ENCODE peak calls at places on chromosomes 11 and 22, in six cellular contexts. One of them, this sample, is unnamed.
A peak's percentile ranks its signal among the peaks of the same experiment; 100 is the strongest.

GRCh38 chr11:73981051-73981805 is 1.4 kb downstream of the UCP2 start:
- DNase-seq in stimulated activated CD4-positive, alpha-beta T cell treated with anti-CD3 and anti-CD28 coated beads, Interleukin-1b, Interleukin-23, amount 100 ng/mL, for 24 hours: no peak
- DNase-seq in tibial nerve: no peak
- DNase-seq in GF-D8: no peak
- DNase-seq in sigmoid colon: peak; percentile 39
- DNase-seq in fibroblast of the aortic adventitia: no peak
- DNase-seq in this sample: no peak

GRCh38 chr11:67289651-67290479 is 762 bp downstream of the ANKRD13D start:
- DNase-seq in stimulated activated CD4-positive, alpha-beta T cell treated with anti-CD3 and anti-CD28 coated beads, Interleukin-1b, Interleukin-23, amount 100 ng/mL, for 24 hours: no peak
- DNase-seq in tibial nerve: no peak
- DNase-seq in GF-D8: no peak
- DNase-seq in sigmoid colon: peak; percentile 74
- DNase-seq in fibroblast of the aortic adventitia: no peak
- DNase-seq in this sample: peak; percentile 63

GRCh38 chr11:115716577-115717214 is 212.5 kb upstream of the CADM1 start:
- DNase-seq in stimulated activated CD4-positive, alpha-beta T cell treated with anti-CD3 and anti-CD28 coated beads, Interleukin-1b, Interleukin-23, amount 100 ng/mL, for 24 hours: no peak
- DNase-seq in tibial nerve: peak; percentile 37
- DNase-seq in GF-D8: no peak
- DNase-seq in sigmoid colon: peak; percentile 68
- DNase-seq in fibroblast of the aortic adventitia: no peak
- DNase-seq in this sample: peak; percentile 52

GRCh38 chr11:76838422-76839068 is 22.2 kb upstream of the ACER3 start:
- DNase-seq in stimulated activated CD4-positive, alpha-beta T cell treated with anti-CD3 and anti-CD28 coated beads, Interleukin-1b, Interleukin-23, amount 100 ng/mL, for 24 hours: no peak
- DNase-seq in tibial nerve: no peak
- DNase-seq in GF-D8: no peak
- DNase-seq in sigmoid colon: no peak
- DNase-seq in fibroblast of the aortic adventitia: peak; percentile 38
- DNase-seq in this sample: no peak

GRCh38 chr11:62548545-62549335 is 2.1 kb upstream of the AHNAK start:
- DNase-seq in stimulated activated CD4-positive, alpha-beta T cell treated with anti-CD3 and anti-CD28 coated beads, Interleukin-1b, Interleukin-23, amount 100 ng/mL, for 24 hours: no peak
- DNase-seq in tibial nerve: peak; percentile 49
- DNase-seq in GF-D8: no peak
- DNase-seq in sigmoid colon: no peak
- DNase-seq in fibroblast of the aortic adventitia: peak; percentile 73
- DNase-seq in this sample: no peak

GRCh38 chr22:45423524-45423923 is 10.0 kb downstream of the RIBC2 start:
- DNase-seq in stimulated activated CD4-positive, alpha-beta T cell treated with anti-CD3 and anti-CD28 coated beads, Interleukin-1b, Interleukin-23, amount 100 ng/mL, for 24 hours: no peak
- DNase-seq in tibial nerve: no peak
- DNase-seq in GF-D8: no peak
- DNase-seq in sigmoid colon: no peak
- DNase-seq in fibroblast of the aortic adventitia: no peak
- DNase-seq in this sample: no peak

GRCh38 chr11:64644348-64645242 is 53.6 kb downstream of the SLC22A12 start:
- DNase-seq in stimulated activated CD4-positive, alpha-beta T cell treated with anti-CD3 and anti-CD28 coated beads, Interleukin-1b, Interleukin-23, amount 100 ng/mL, for 24 hours: no peak
- DNase-seq in tibial nerve: no peak
- DNase-seq in GF-D8: no peak
- DNase-seq in sigmoid colon: no peak
- DNase-seq in fibroblast of the aortic adventitia: no peak
- DNase-seq in this sample: no peak

GRCh38 chr11:62217191-62217748 is 8.8 kb downstream of the SCGB2A1 start:
- DNase-seq in stimulated activated CD4-positive, alpha-beta T cell treated with anti-CD3 and anti-CD28 coated beads, Interleukin-1b, Interleukin-23, amount 100 ng/mL, for 24 hours: no peak
- DNase-seq in tibial nerve: no peak
- DNase-seq in GF-D8: no peak
- DNase-seq in sigmoid colon: no peak
- DNase-seq in fibroblast of the aortic adventitia: peak; percentile 28
- DNase-seq in this sample: no peak

GRCh38 chr11:72238040-72238450 is 5.9 kb downstream of the PHOX2A start:
- DNase-seq in stimulated activated CD4-positive, alpha-beta T cell treated with anti-CD3 and anti-CD28 coated beads, Interleukin-1b, Interleukin-23, amount 100 ng/mL, for 24 hours: peak; percentile 26
- DNase-seq in tibial nerve: no peak
- DNase-seq in GF-D8: no peak
- DNase-seq in sigmoid colon: peak; percentile 90
- DNase-seq in fibroblast of the aortic adventitia: peak; percentile 46
- DNase-seq in this sample: peak; percentile 65

GRCh38 chr22:28911777-28912669 is 28.7 kb downstream of the ZNRF3 start:
- DNase-seq in stimulated activated CD4-positive, alpha-beta T cell treated with anti-CD3 and anti-CD28 coated beads, Interleukin-1b, Interleukin-23, amount 100 ng/mL, for 24 hours: no peak
- DNase-seq in tibial nerve: no peak
- DNase-seq in GF-D8: no peak
- DNase-seq in sigmoid colon: peak; percentile 68
- DNase-seq in fibroblast of the aortic adventitia: peak; percentile 54
- DNase-seq in this sample: no peak

GRCh38 chr11:2166091-2166851 is 5.3 kb upstream of the INS start:
- DNase-seq in stimulated activated CD4-positive, alpha-beta T cell treated with anti-CD3 and anti-CD28 coated beads, Interleukin-1b, Interleukin-23, amount 100 ng/mL, for 24 hours: peak; percentile 18
- DNase-seq in tibial nerve: no peak
- DNase-seq in GF-D8: no peak
- DNase-seq in sigmoid colon: no peak
- DNase-seq in fibroblast of the aortic adventitia: no peak
- DNase-seq in this sample: no peak

GRCh38 chr11:93541884-93542752 is 1.1 kb downstream of the SMCO4 start:
- DNase-seq in stimulated activated CD4-positive, alpha-beta T cell treated with anti-CD3 and anti-CD28 coated beads, Interleukin-1b, Interleukin-23, amount 100 ng/mL, for 24 hours: no peak
- DNase-seq in tibial nerve: peak; percentile 18
- DNase-seq in GF-D8: no peak
- DNase-seq in sigmoid colon: peak; percentile 78
- DNase-seq in fibroblast of the aortic adventitia: peak; percentile 54
- DNase-seq in this sample: peak; percentile 66

GRCh38 chr11:130999992-131000770 is 83.9 kb upstream of the SNX19 start:
- DNase-seq in stimulated activated CD4-positive, alpha-beta T cell treated with anti-CD3 and anti-CD28 coated beads, Interleukin-1b, Interleukin-23, amount 100 ng/mL, for 24 hours: no peak
- DNase-seq in tibial nerve: no peak
- DNase-seq in GF-D8: no peak
- DNase-seq in sigmoid colon: no peak
- DNase-seq in fibroblast of the aortic adventitia: peak; percentile 97
- DNase-seq in this sample: no peak

GRCh38 chr11:8558436-8558835 is 35.6 kb downstream of the STK33 start:
- DNase-seq in stimulated activated CD4-positive, alpha-beta T cell treated with anti-CD3 and anti-CD28 coated beads, Interleukin-1b, Interleukin-23, amount 100 ng/mL, for 24 hours: no peak
- DNase-seq in tibial nerve: no peak
- DNase-seq in GF-D8: no peak
- DNase-seq in sigmoid colon: no peak
- DNase-seq in fibroblast of the aortic adventitia: no peak
- DNase-seq in this sample: no peak

GRCh38 chr11:128548655-128549255 is 38.6 kb downstream of the ETS1 start:
- DNase-seq in stimulated activated CD4-positive, alpha-beta T cell treated with anti-CD3 and anti-CD28 coated beads, Interleukin-1b, Interleukin-23, amount 100 ng/mL, for 24 hours: no peak
- DNase-seq in tibial nerve: peak; percentile 30
- DNase-seq in GF-D8: peak; percentile 61
- DNase-seq in sigmoid colon: peak; percentile 90
- DNase-seq in fibroblast of the aortic adventitia: no peak
- DNase-seq in this sample: peak; percentile 44

GRCh38 chr11:73792584-73792983 is 4.9 kb downstream of the MRPL48 start:
- DNase-seq in stimulated activated CD4-positive, alpha-beta T cell treated with anti-CD3 and anti-CD28 coated beads, Interleukin-1b, Interleukin-23, amount 100 ng/mL, for 24 hours: no peak
- DNase-seq in tibial nerve: no peak
- DNase-seq in GF-D8: no peak
- DNase-seq in sigmoid colon: no peak
- DNase-seq in fibroblast of the aortic adventitia: no peak
- DNase-seq in this sample: no peak

GRCh38 chr11:87176044-87176443 is 138.3 kb downstream of the TMEM135 start:
- DNase-seq in stimulated activated CD4-positive, alpha-beta T cell treated with anti-CD3 and anti-CD28 coated beads, Interleukin-1b, Interleukin-23, amount 100 ng/mL, for 24 hours: no peak
- DNase-seq in tibial nerve: no peak
- DNase-seq in GF-D8: no peak
- DNase-seq in sigmoid colon: no peak
- DNase-seq in fibroblast of the aortic adventitia: no peak
- DNase-seq in this sample: no peak

GRCh38 chr11:14378171-14378570 is 19.2 kb upstream of the RRAS2 start:
- DNase-seq in stimulated activated CD4-positive, alpha-beta T cell treated with anti-CD3 and anti-CD28 coated beads, Interleukin-1b, Interleukin-23, amount 100 ng/mL, for 24 hours: no peak
- DNase-seq in tibial nerve: no peak
- DNase-seq in GF-D8: no peak
- DNase-seq in sigmoid colon: no peak
- DNase-seq in fibroblast of the aortic adventitia: no peak
- DNase-seq in this sample: no peak

GRCh38 chr22:25900880-25901279 is 158.9 kb downstream of the MYO18B start:
- DNase-seq in stimulated activated CD4-positive, alpha-beta T cell treated with anti-CD3 and anti-CD28 coated beads, Interleukin-1b, Interleukin-23, amount 100 ng/mL, for 24 hours: no peak
- DNase-seq in tibial nerve: no peak
- DNase-seq in GF-D8: no peak
- DNase-seq in sigmoid colon: no peak
- DNase-seq in fibroblast of the aortic adventitia: no peak
- DNase-seq in this sample: no peak

GRCh38 chr22:49197986-49198704 is 629.5 kb downstream of the BRD1 start:
- DNase-seq in stimulated activated CD4-positive, alpha-beta T cell treated with anti-CD3 and anti-CD28 coated beads, Interleukin-1b, Interleukin-23, amount 100 ng/mL, for 24 hours: no peak
- DNase-seq in tibial nerve: no peak
- DNase-seq in GF-D8: no peak
- DNase-seq in sigmoid colon: peak; percentile 37
- DNase-seq in fibroblast of the aortic adventitia: no peak
- DNase-seq in this sample: no peak

GRCh38 chr22:24996420-24996952 is 44.0 kb downstream of the KIAA1671 start:
- DNase-seq in stimulated activated CD4-positive, alpha-beta T cell treated with anti-CD3 and anti-CD28 coated beads, Interleukin-1b, Interleukin-23, amount 100 ng/mL, for 24 hours: no peak
- DNase-seq in tibial nerve: no peak
- DNase-seq in GF-D8: no peak
- DNase-seq in sigmoid colon: no peak
- DNase-seq in fibroblast of the aortic adventitia: peak; percentile 61
- DNase-seq in this sample: no peak

GRCh38 chr11:45501980-45502545 is 163.4 kb downstream of the CHST1 start:
- DNase-seq in stimulated activated CD4-positive, alpha-beta T cell treated with anti-CD3 and anti-CD28 coated beads, Interleukin-1b, Interleukin-23, amount 100 ng/mL, for 24 hours: no peak
- DNase-seq in tibial nerve: no peak
- DNase-seq in GF-D8: no peak
- DNase-seq in sigmoid colon: no peak
- DNase-seq in fibroblast of the aortic adventitia: no peak
- DNase-seq in this sample: no peak

GRCh38 chr11:130020323-130020722 is 17.7 kb upstream of the PRDM10 start:
- DNase-seq in stimulated activated CD4-positive, alpha-beta T cell treated with anti-CD3 and anti-CD28 coated beads, Interleukin-1b, Interleukin-23, amount 100 ng/mL, for 24 hours: no peak
- DNase-seq in tibial nerve: no peak
- DNase-seq in GF-D8: no peak
- DNase-seq in sigmoid colon: no peak
- DNase-seq in fibroblast of the aortic adventitia: peak; percentile 63
- DNase-seq in this sample: no peak

GRCh38 chr11:86910592-86910991 is 44.6 kb downstream of the FZD4 start:
- DNase-seq in stimulated activated CD4-positive, alpha-beta T cell treated with anti-CD3 and anti-CD28 coated beads, Interleukin-1b, Interleukin-23, amount 100 ng/mL, for 24 hours: no peak
- DNase-seq in tibial nerve: no peak
- DNase-seq in GF-D8: no peak
- DNase-seq in sigmoid colon: no peak
- DNase-seq in fibroblast of the aortic adventitia: no peak
- DNase-seq in this sample: no peak

GRCh38 chr11:83033972-83034672 is 37.6 kb downstream of the RAB30 start:
- DNase-seq in stimulated activated CD4-positive, alpha-beta T cell treated with anti-CD3 and anti-CD28 coated beads, Interleukin-1b, Interleukin-23, amount 100 ng/mL, for 24 hours: no peak
- DNase-seq in tibial nerve: peak; percentile 65
- DNase-seq in GF-D8: no peak
- DNase-seq in sigmoid colon: peak; percentile 71
- DNase-seq in fibroblast of the aortic adventitia: peak; percentile 97
- DNase-seq in this sample: no peak

GRCh38 chr11:34224434-34224966 is 119.1 kb downstream of the NAT10 start:
- DNase-seq in stimulated activated CD4-positive, alpha-beta T cell treated with anti-CD3 and anti-CD28 coated beads, Interleukin-1b, Interleukin-23, amount 100 ng/mL, for 24 hours: no peak
- DNase-seq in tibial nerve: no peak
- DNase-seq in GF-D8: no peak
- DNase-seq in sigmoid colon: no peak
- DNase-seq in fibroblast of the aortic adventitia: no peak
- DNase-seq in this sample: no peak

GRCh38 chr11:74696932-74697687 is 34.1 kb downstream of the CHRDL2 start:
- DNase-seq in stimulated activated CD4-positive, alpha-beta T cell treated with anti-CD3 and anti-CD28 coated beads, Interleukin-1b, Interleukin-23, amount 100 ng/mL, for 24 hours: no peak
- DNase-seq in tibial nerve: peak; percentile 76
- DNase-seq in GF-D8: no peak
- DNase-seq in sigmoid colon: peak; percentile 97
- DNase-seq in fibroblast of the aortic adventitia: peak; percentile 95
- DNase-seq in this sample: peak; percentile 88

GRCh38 chr11:11988099-11988651 is 20.3 kb downstream of the DKK3 start:
- DNase-seq in stimulated activated CD4-positive, alpha-beta T cell treated with anti-CD3 and anti-CD28 coated beads, Interleukin-1b, Interleukin-23, amount 100 ng/mL, for 24 hours: no peak
- DNase-seq in tibial nerve: no peak
- DNase-seq in GF-D8: no peak
- DNase-seq in sigmoid colon: peak; percentile 53
- DNase-seq in fibroblast of the aortic adventitia: peak; percentile 30
- DNase-seq in this sample: no peak

GRCh38 chr11:110311783-110312578 is 15.6 kb upstream of the RDX start:
- DNase-seq in stimulated activated CD4-positive, alpha-beta T cell treated with anti-CD3 and anti-CD28 coated beads, Interleukin-1b, Interleukin-23, amount 100 ng/mL, for 24 hours: no peak
- DNase-seq in tibial nerve: no peak
- DNase-seq in GF-D8: no peak
- DNase-seq in sigmoid colon: no peak
- DNase-seq in fibroblast of the aortic adventitia: peak; percentile 82
- DNase-seq in this sample: no peak